ENCODE peak calls at places on chromosomes 4 and X, in four cellular contexts. One of them, this sample, is unnamed.

GRCh38 chr4:71584654-71585053 is 199.2 kb downstream of the GC start:
- DNase-seq in GM12878: no peak
- DNase-seq in K562: no peak
- DNase-seq in HL-60: no peak
- DNase-seq in this sample: no peak

GRCh38 chrX:155068165-155068564 is 2.8 kb downstream of the CMC4 start:
- DNase-seq in GM12878: no peak
- DNase-seq in K562: no peak
- DNase-seq in HL-60: no peak
- DNase-seq in this sample: no peak

GRCh38 chr4:67725981-67726380 is 25.0 kb upstream of the UBA6 start:
- DNase-seq in GM12878: no peak
- DNase-seq in K562: no peak
- DNase-seq in HL-60: no peak
- DNase-seq in this sample: no peak

GRCh38 chr4:173801876-173802713 is 272.1 kb upstream of the HAND2 start:
- DNase-seq in GM12878: no peak
- DNase-seq in K562: no peak
- DNase-seq in HL-60: no peak
- DNase-seq in this sample: no peak

GRCh38 chr4:3321295-3321889 is 28.6 kb downstream of the RGS12 start:
- DNase-seq in K562: no peak
- DNase-seq in HL-60: no peak
- DNase-seq in GM12878: no peak
- DNase-seq in this sample: no peak

GRCh38 chrX:69290327-69290726 is 125.1 kb upstream of the PJA1 start:
- DNase-seq in HL-60: no peak
- DNase-seq in K562: no peak
- DNase-seq in GM12878: no peak
- DNase-seq in this sample: no peak

GRCh38 chrX:51420610-51421009 is 75.8 kb downstream of the NUDT11 start:
- DNase-seq in HL-60: no peak
- DNase-seq in GM12878: no peak
- DNase-seq in K562: peak
- DNase-seq in this sample: no peak

GRCh38 chr4:172996571-172997216 is 171.9 kb upstream of the GALNT7 start:
- DNase-seq in GM12878: no peak
- DNase-seq in K562: no peak
- DNase-seq in HL-60: no peak
- DNase-seq in this sample: no peak

GRCh38 chrX:140509468-140510305 is 4.8 kb upstream of the SOX3 start:
- DNase-seq in GM12878: no peak
- DNase-seq in HL-60: no peak
- DNase-seq in K562: no peak
- DNase-seq in this sample: no peak

DNA sequence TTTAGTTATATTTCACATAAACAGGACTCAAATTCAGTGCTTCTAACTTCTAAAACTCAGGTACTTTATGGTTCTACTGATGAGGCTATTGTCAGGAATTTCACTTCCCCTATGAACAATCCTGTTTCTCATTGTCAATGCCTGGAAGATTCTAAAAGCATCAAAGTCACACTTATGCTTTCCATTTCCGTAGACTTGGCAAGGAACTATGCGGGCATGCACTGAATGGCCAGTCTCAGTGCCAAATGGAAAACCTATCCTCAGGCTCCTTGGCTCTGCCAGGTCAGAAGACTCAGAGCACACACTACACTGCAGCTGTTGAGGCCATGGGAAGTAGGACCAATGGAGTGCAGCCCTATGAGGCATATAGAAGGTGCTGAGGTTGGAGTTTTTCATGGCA is 97.0 kb upstream of the PTPN13 start:
- DNase-seq in HL-60: no peak
- DNase-seq in K562: no peak
- DNase-seq in GM12878: peak
- DNase-seq in this sample: no peak
- TF ChIP-seq SPI1 in HL-60: no peak
- TF ChIP-seq SPI1 in K562: no peak
- TF ChIP-seq SPI1 in GM12878: peak
- TF ChIP-seq SPI1 in this sample: peak

DNA sequence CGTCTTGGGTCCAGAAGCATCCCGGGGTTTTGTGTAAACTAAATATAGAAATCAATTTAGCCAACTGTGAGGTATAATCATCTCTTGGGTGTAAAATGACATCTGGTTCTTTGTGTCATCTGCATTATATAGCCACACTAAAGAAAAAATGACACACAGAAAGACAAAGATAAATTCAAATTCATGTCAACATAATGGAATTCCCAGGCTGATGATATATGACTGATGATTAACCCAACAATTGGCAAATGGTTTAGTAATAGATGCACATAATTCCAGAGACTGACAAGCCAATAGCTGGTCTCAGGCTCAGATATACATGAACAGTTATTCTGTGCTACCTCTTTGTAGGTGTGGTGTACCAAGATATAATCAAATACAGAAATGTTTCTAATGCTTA is 375.4 kb upstream of the PITX2 start:
- DNase-seq in HL-60: no peak
- DNase-seq in GM12878: no peak
- DNase-seq in K562: no peak
- DNase-seq in this sample: no peak
- TF ChIP-seq POLR2AphosphoS5 in HL-60: no peak
- TF ChIP-seq POLR2AphosphoS5 in GM12878: no peak
- TF ChIP-seq POLR2AphosphoS5 in K562: no peak
- TF ChIP-seq POLR2AphosphoS5 in this sample: no peak

DNA sequence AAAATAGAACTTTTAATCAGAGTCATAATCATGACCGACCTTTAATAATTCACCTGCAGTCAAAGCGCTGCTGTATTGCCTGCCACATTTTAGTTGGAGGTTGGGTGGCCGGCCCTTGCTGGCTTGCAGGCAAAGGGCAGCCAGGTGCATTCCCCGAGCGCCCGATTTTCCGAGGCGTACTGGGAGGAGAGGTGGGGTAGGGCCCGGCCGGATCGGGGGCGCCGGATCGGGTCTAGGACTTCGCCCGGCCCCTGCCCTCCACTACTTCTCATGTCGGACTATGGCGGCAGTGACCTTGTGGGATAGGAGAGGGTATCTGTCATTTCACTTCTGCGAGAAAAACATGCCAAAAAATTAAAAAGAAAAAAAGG is 2.5 kb upstream of the RS1 start:
- DNase-seq in HL-60: no peak
- DNase-seq in K562: peak
- DNase-seq in GM12878: no peak
- DNase-seq in this sample: no peak
- TF ChIP-seq SPI1 in HL-60: no peak
- TF ChIP-seq SPI1 in K562: no peak
- TF ChIP-seq SPI1 in GM12878: no peak
- TF ChIP-seq SPI1 in this sample: no peak

GRCh38 chr4:143294310-143294709 is 42.4 kb upstream of the GAB1 start:
- DNase-seq in HL-60: no peak
- DNase-seq in K562: no peak
- DNase-seq in GM12878: no peak
- DNase-seq in this sample: no peak
- TF ChIP-seq POLR2AphosphoS5 in HL-60: no peak
- TF ChIP-seq POLR2AphosphoS5 in K562: no peak
- TF ChIP-seq POLR2AphosphoS5 in GM12878: no peak
- TF ChIP-seq POLR2AphosphoS5 in this sample: no peak

GRCh38 chr4:77446611-77447010 is 159.0 kb upstream of the CXCL13 start:
- DNase-seq in GM12878: no peak
- DNase-seq in HL-60: no peak
- DNase-seq in K562: no peak
- DNase-seq in this sample: no peak

GRCh38 chr4:77449162-77449561 is 156.5 kb upstream of the CXCL13 start:
- DNase-seq in GM12878: no peak
- DNase-seq in HL-60: no peak
- DNase-seq in K562: no peak
- DNase-seq in this sample: no peak

GRCh38 chr4:77445846-77446245 is 159.8 kb upstream of the CXCL13 start:
- DNase-seq in HL-60: no peak
- DNase-seq in K562: no peak
- DNase-seq in GM12878: no peak
- DNase-seq in this sample: no peak

GRCh38 chr4:77438549-77438948 is 167.1 kb upstream of the CXCL13 start:
- DNase-seq in HL-60: no peak
- DNase-seq in GM12878: no peak
- DNase-seq in K562: no peak
- DNase-seq in this sample: no peak

DNA sequence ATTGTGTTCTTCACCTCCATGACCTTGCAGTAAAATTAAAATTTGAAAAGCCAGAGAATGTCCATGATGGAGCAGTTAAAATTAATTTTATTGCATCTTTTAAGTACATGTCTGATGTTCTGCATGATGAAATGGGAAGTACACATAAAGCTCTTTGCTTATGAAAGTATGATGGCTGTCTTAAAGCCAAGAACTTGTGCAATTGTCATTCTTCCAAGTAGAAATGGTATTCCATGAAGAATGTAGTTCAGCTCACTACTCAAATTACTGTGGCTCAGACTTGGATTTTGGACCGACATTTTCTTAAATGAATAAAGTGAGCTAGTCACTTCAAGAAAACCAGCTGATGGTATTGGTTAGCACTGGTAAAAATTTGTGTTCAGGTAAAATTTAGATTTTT is 161.7 kb upstream of the CXCL13 start:
- DNase-seq in HL-60: no peak
- DNase-seq in K562: no peak
- DNase-seq in GM12878: no peak
- DNase-seq in this sample: no peak
- TF ChIP-seq SPI1 in HL-60: no peak
- TF ChIP-seq SPI1 in K562: no peak
- TF ChIP-seq SPI1 in GM12878: no peak
- TF ChIP-seq SPI1 in this sample: no peak

DNA sequence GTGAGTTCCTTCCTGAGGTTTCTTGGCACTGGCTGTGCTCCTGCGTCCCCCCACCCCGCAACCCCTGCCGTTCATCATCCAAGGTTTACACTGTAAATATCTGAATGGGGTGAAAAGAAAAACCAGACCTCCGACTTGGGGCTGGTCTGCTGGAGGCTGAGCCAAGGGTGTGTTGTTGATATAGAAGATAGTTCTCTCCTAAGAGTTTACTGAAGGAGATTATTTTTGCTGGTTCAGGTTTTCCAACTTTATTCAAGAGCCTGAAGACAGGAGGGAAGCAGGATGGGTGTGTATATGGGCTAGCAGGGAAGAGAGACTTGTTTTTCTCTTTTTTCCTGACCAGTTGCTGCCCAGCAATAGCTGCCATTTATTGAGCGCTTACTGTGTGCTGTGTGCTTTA is 34.8 kb downstream of the NHSL2 start:
- DNase-seq in HL-60: no peak
- DNase-seq in GM12878: no peak
- DNase-seq in K562: no peak
- DNase-seq in this sample: no peak
- TF ChIP-seq POLR2AphosphoS5 in HL-60: no peak
- TF ChIP-seq POLR2AphosphoS5 in GM12878: no peak
- TF ChIP-seq POLR2AphosphoS5 in K562: no peak
- TF ChIP-seq POLR2AphosphoS5 in this sample: no peak

DNA sequence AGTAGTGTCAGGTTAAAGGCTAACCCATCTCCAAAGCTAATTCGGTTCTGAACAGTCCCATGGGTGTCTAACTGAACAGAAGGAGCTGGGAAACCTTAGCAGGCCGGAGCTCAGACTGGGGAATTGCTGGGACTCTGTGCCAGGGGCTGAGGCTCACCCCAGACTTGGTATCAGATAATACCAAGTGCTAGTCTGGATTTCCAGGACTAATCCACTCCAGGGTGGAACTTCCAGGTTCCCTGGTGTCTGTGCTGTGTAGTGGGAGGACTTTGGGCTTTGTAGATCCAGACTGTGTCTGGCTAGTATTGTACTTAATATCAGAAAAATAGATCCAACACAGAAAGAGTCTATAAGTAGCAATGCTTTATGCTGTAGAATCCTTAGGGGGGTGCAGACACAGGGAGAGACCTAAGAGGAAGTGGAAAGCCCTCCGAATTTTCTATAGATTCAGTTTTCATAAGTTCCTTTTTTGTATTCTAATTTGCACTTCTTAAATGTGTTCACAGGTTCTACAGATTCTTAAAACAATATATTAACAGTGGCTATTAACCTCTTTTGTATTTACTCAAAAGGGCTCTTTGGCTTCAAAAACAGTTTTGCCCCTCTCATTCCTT is 4.1 kb downstream of the ZNF827 start:
- DNase-seq in K562: no peak
- DNase-seq in GM12878: no peak
- DNase-seq in HL-60: no peak
- DNase-seq in this sample: no peak
- TF ChIP-seq SPI1 in K562: no peak
- TF ChIP-seq SPI1 in GM12878: peak
- TF ChIP-seq SPI1 in HL-60: peak
- TF ChIP-seq SPI1 in this sample: peak

This sample was measured in GM12891.